ENCODE peak calls at places on chromosomes 6 and 20, in ten cellular contexts. M is cardiac fibroblast; A is posterior cingulate gyrus; Y is activated naive CD8-positive, alpha-beta T cell treated with anti-CD3 and anti-CD28 coated beads, Interleukin-2, amount 50 U/mL, for 16 hours; C is HCT116; O is SHP77 treated with DMSO at 0.1 percent for 48 hours; F is HT1080; L is stimulated activated CD4-positive, alpha-beta T cell treated with anti-CD3 and anti-CD28 coated beads, TNF-alpha, amount 100 ng/mL, for 4 hours; B is heart right ventricle; I is cardiac muscle cell. U is an unnamed sample.

GRCh38 chr20:3550857-3551256 is 80.0 kb downstream of the ATRN start:
- DNase-seq in M (no peak), A (no peak), Y (no peak), C (no peak), O (no peak), F (no peak), L (no peak), B (no peak), I (no peak), U (no peak)

GRCh38 chr6:111011360-111012142 is 29.7 kb downstream of the RPF2 start:
- DNase-seq in M (peak; percentile 67), A (no peak), Y (no peak), C (peak; percentile 19), O (peak; percentile 26), F (peak; percentile 40), L (no peak), B (no peak), I (peak; percentile 59), U (no peak)

GRCh38 chr20:58864346-58864745 is 11.8 kb downstream of the GNAS start:
- DNase-seq in M (no peak), A (no peak), Y (no peak), C (no peak), O (no peak), F (no peak), L (no peak), B (no peak), I (no peak), U (no peak)

GRCh38 chr20:3803854-3804253 is 7.7 kb downstream of the CDC25B start:
- DNase-seq in M (no peak), A (no peak), Y (no peak), C (no peak), O (no peak), F (no peak), L (no peak), B (no peak), I (no peak), U (no peak)

GRCh38 chr20:330233-331149 is 5.1 kb downstream of the SOX12 start:
- DNase-seq in M (peak; percentile 80), A (no peak), Y (no peak), C (no peak), O (no peak), F (peak; percentile 67), L (peak; percentile 40), B (no peak), I (peak; percentile 82), U (no peak)

GRCh38 chr6:47718571-47718970 is 20.2 kb downstream of the ADGRF4 start:
- DNase-seq in M (no peak), A (no peak), Y (no peak), C (no peak), O (no peak), F (no peak), L (no peak), B (no peak), I (no peak), U (no peak)

GRCh38 chr6:15375638-15376290 is 129.9 kb downstream of the JARID2 start:
- DNase-seq in M (no peak), A (no peak), Y (no peak), C (no peak), O (no peak), F (no peak), L (no peak), B (no peak), I (no peak), U (no peak)

GRCh38 chr6:89987140-89987539 is 92.9 kb downstream of the GJA10 start:
- DNase-seq in M (no peak), A (no peak), Y (no peak), C (no peak), O (no peak), F (no peak), L (no peak), B (no peak), I (no peak), U (no peak)

GRCh38 chr6:36025932-36026327 is 1.5 kb upstream of the SLC26A8 start:
- DNase-seq in M (peak; percentile 59), A (no peak), Y (no peak), C (no peak), O (no peak), F (no peak), L (no peak), B (no peak), I (peak; percentile 19), U (no peak)

GRCh38 chr6:133814797-133815196 is 74.1 kb upstream of the TCF21 start:
- DNase-seq in M (peak; percentile 79), A (no peak), Y (no peak), C (peak; percentile 6), O (no peak), F (peak; percentile 88), L (no peak), B (no peak), I (no peak), U (no peak)

GRCh38 chr20:8722277-8722928 is 346.5 kb upstream of the PLCB4 start:
- DNase-seq in M (peak; percentile 81), A (no peak), Y (no peak), C (peak; percentile 59), O (peak; percentile 49), F (peak; percentile 68), L (no peak), B (no peak), I (peak; percentile 71), U (no peak)

GRCh38 chr6:128208078-128208477 is 307.2 kb upstream of the THEMIS start:
- DNase-seq in M (peak; percentile 27), A (no peak), Y (no peak), C (no peak), O (no peak), F (peak; percentile 80), L (no peak), B (no peak), I (no peak), U (no peak)

GRCh38 chr6:53426544-53427270 is 78.0 kb upstream of the ELOVL5 start:
- DNase-seq in M (no peak), A (no peak), Y (no peak), C (no peak), O (no peak), F (no peak), L (no peak), B (no peak), I (no peak), U (no peak)

GRCh38 chr6:34047913-34048867 is 97.7 kb downstream of the GRM4 start:
- DNase-seq in M (no peak), A (no peak), Y (no peak), C (no peak), O (no peak), F (no peak), L (no peak), B (no peak), I (no peak), U (no peak)

GRCh38 chr6:42369568-42369967 is 82.2 kb downstream of the TRERF1 start:
- DNase-seq in M (no peak), A (no peak), Y (no peak), C (no peak), O (no peak), F (no peak), L (no peak), B (no peak), I (no peak), U (no peak)

GRCh38 chr6:11527274-11527870 is 10.2 kb upstream of the TMEM170B start:
- DNase-seq in M (no peak), A (no peak), Y (no peak), C (no peak), O (no peak), F (no peak), L (no peak), B (no peak), I (no peak), U (no peak)

GRCh38 chr6:118708055-118708454 is 56.7 kb upstream of the CEP85L start:
- DNase-seq in M (peak; percentile 22), A (no peak), Y (no peak), C (no peak), O (no peak), F (peak; percentile 24), L (no peak), B (no peak), I (no peak), U (no peak)

GRCh38 chr6:97113170-97113569 is 169.8 kb downstream of the MMS22L start:
- DNase-seq in M (no peak), A (no peak), Y (no peak), C (no peak), O (no peak), F (no peak), L (no peak), B (no peak), I (no peak), U (no peak)

GRCh38 chr6:101650402-101651100 is 257.0 kb downstream of the GRIK2 start:
- DNase-seq in M (no peak), A (no peak), Y (no peak), C (no peak), O (no peak), F (no peak), L (no peak), B (no peak), I (no peak), U (no peak)

GRCh38 chr6:165718486-165718885 is 55.4 kb upstream of the PDE10A start:
- DNase-seq in M (peak; percentile 44), A (no peak), Y (no peak), C (no peak), O (no peak), F (peak; percentile 15), L (no peak), B (no peak), I (no peak), U (no peak)

GRCh38 chr20:61435184-61435822 is 183.2 kb downstream of the CDH4 start:
- DNase-seq in M (no peak), A (no peak), Y (no peak), C (no peak), O (no peak), F (no peak), L (no peak), B (no peak), I (no peak), U (no peak)

GRCh38 chr20:60327971-60328660 is 369.9 kb downstream of the CDH26 start:
- DNase-seq in M (no peak), A (no peak), Y (no peak), C (no peak), O (no peak), F (peak; percentile 58), L (no peak), B (no peak), I (no peak), U (no peak)

GRCh38 chr6:52672422-52673025 is 1.6 kb downstream of the TMEM14A start:
- DNase-seq in M (no peak), A (no peak), Y (no peak), C (peak; percentile 52), O (no peak), F (peak; percentile 76), L (no peak), B (no peak), I (no peak), U (no peak)

GRCh38 chr6:24196198-24196597 is 70.2 kb downstream of the NRSN1 start:
- DNase-seq in M (no peak), A (no peak), Y (no peak), C (no peak), O (no peak), F (no peak), L (no peak), B (no peak), I (no peak), U (no peak)

GRCh38 chr6:7052441-7052936 is 55.3 kb upstream of the RREB1 start:
- DNase-seq in M (peak; percentile 77), A (peak; percentile 23), Y (no peak), C (no peak), O (no peak), F (peak; percentile 14), L (no peak), B (peak; percentile 63), I (no peak), U (peak; percentile 78)

GRCh38 chr20:52190437-52191131 is 995 bp downstream of the ZFP64 start:
- DNase-seq in M (peak; percentile 28), A (no peak), Y (no peak), C (peak; percentile 6), O (no peak), F (peak; percentile 45), L (peak; percentile 1), B (no peak), I (peak; percentile 62), U (no peak)

GRCh38 chr20:58486207-58486606 is 29.0 kb downstream of the APCDD1L start:
- DNase-seq in M (no peak), A (no peak), Y (no peak), C (no peak), O (no peak), F (no peak), L (no peak), B (no peak), I (no peak), U (no peak)

GRCh38 chr6:168060521-168060931 is 18.5 kb downstream of the FRMD1 start:
- DNase-seq in M (peak; percentile 88), A (no peak), Y (no peak), C (no peak), O (no peak), F (peak; percentile 53), L (no peak), B (peak; percentile 72), I (peak; percentile 65), U (peak; percentile 78)

U was measured in Right ventricle myocardium superior.